ENCODE peak calls at places on chromosomes 12 and 14, in ten cellular contexts. R is epithelial cell of esophagus; M is hepatic stellate cell; O is amniotic stem cell; E is BJ; C is GM23338; V is natural killer cell; Q is skeletal muscle cell; T is BE2C; X is stimulated activated CD8-positive, alpha-beta memory T cell treated with anti-CD3 and anti-CD28 coated beads, Interleukin-7, amount 100 ng/mL, for 24 hours. L is an unnamed sample.

GRCh38 chr12:116314477-116314876 is 37.0 kb upstream of the MED13L start:
- DNase-seq in E (no peak), R (no peak), X (no peak), C (no peak), M (no peak), O (no peak), V (no peak), Q (no peak), T (no peak), L (no peak)

GRCh38 chr12:45336762-45337596 is 121.1 kb downstream of the ANO6 start:
- DNase-seq in T (no peak), E (peak), O (peak), C (no peak), M (peak), V (no peak), X (no peak), Q (peak), R (peak), L (peak)

GRCh38 chr14:61178226-61179060 is 102.7 kb downstream of the TMEM30B start:
- DNase-seq in V (no peak), X (no peak), R (peak), M (peak), C (no peak), O (peak), T (no peak), Q (peak), E (peak), L (peak)

GRCh38 chr12:18375131-18375530 is 113.8 kb downstream of the PIK3C2G start:
- DNase-seq in E (no peak), R (no peak), Q (no peak), T (no peak), M (no peak), O (no peak), C (no peak), X (no peak), V (no peak), L (no peak)

GRCh38 chr14:75440733-75441474 is 13.1 kb downstream of the JDP2 start:
- DNase-seq in T (no peak), O (no peak), E (peak), C (no peak), M (no peak), R (no peak), V (no peak), Q (peak), X (no peak), L (no peak)

GRCh38 chr12:56198836-56199235 is 9.6 kb upstream of the SMARCC2 start:
- DNase-seq in X (no peak), E (no peak), T (no peak), M (no peak), V (no peak), R (no peak), C (peak), Q (no peak), O (no peak), L (no peak)

GRCh38 chr12:111270773-111271172 is 98.1 kb downstream of the PHETA1 start:
- DNase-seq in V (no peak), C (peak), E (no peak), Q (no peak), T (no peak), O (no peak), M (no peak), R (no peak), X (no peak), L (no peak)

GRCh38 chr14:91173221-91173670 is 59.4 kb downstream of the DGLUCY start:
- DNase-seq in E (no peak), C (peak), O (peak), Q (peak), V (peak), M (peak), T (peak), X (peak), R (peak), L (no peak)

GRCh38 chr12:14913381-14913781 is 25.0 kb downstream of the ERP27 start:
- DNase-seq in Q (no peak), R (peak), O (no peak), M (no peak), E (no peak), C (no peak), X (no peak), T (no peak), V (no peak), L (no peak)

GRCh38 chr12:63949902-63950301 is 105.4 kb downstream of the SRGAP1 start:
- DNase-seq in R (no peak), X (no peak), C (no peak), E (no peak), V (no peak), T (no peak), M (no peak), O (no peak), Q (no peak), L (no peak)

GRCh38 chr12:131415781-131416180 is 295.1 kb upstream of the SFSWAP start:
- DNase-seq in R (no peak), X (no peak), E (no peak), M (no peak), O (no peak), Q (no peak), T (peak), C (peak), V (no peak), L (no peak)

GRCh38 chr12:96343347-96343954 is 56.8 kb downstream of the CDK17 start:
- DNase-seq in T (no peak), O (no peak), X (no peak), V (no peak), C (no peak), R (no peak), M (no peak), E (no peak), Q (no peak), L (no peak)

GRCh38 chr14:35438910-35439713 is 34.6 kb upstream of the NFKBIA start:
- DNase-seq in C (peak), E (no peak), Q (no peak), X (no peak), V (no peak), R (peak), M (no peak), O (no peak), T (no peak), L (no peak)

GRCh38 chr12:2605301-2605700 is 189.5 kb upstream of the FKBP4 start:
- DNase-seq in T (no peak), C (no peak), R (no peak), E (no peak), Q (no peak), V (no peak), O (no peak), M (no peak), X (no peak), L (no peak)

GRCh38 chr12:100987552-100988277 is 193.1 kb downstream of the ANO4 start:
- DNase-seq in O (no peak), T (peak), E (no peak), C (peak), R (peak), V (no peak), X (no peak), M (no peak), Q (peak), L (no peak)

GRCh38 chr12:88519802-88520435 is 60.4 kb downstream of the KITLG start:
- DNase-seq in R (peak), C (no peak), V (no peak), M (no peak), O (no peak), Q (no peak), E (no peak), X (no peak), T (no peak), L (no peak)

GRCh38 chr14:72986214-72986613 is 40.7 kb downstream of the ZFYVE1 start:
- DNase-seq in C (no peak), R (peak), E (no peak), X (no peak), O (no peak), Q (no peak), T (no peak), V (no peak), M (no peak), L (no peak)

GRCh38 chr12:1776139-1776975 is 44.0 kb upstream of the LRTM2 start:
- DNase-seq in T (peak), C (no peak), X (no peak), E (peak), O (peak), M (peak), V (no peak), R (peak), Q (peak), L (peak)